ENCODE peak calls at places on chromosomes 7 and 10, in ten cellular contexts. A, B, Y, K, C, Q, I, T, P and G are unnamed samples.

GRCh38 chr10:120514035-120514620 is 57.1 kb downstream of the PLPP4 start:
- DNase-seq in A (no peak), B (peak), Y (no peak), K (peak), C (peak), Q (peak), I (no peak), T (no peak), P (peak), G (no peak)

GRCh38 chr10:79282388-79282787 is 64.9 kb upstream of the PPIF start:
- DNase-seq in A (no peak), B (no peak), Y (no peak), K (no peak), C (no peak), Q (no peak), I (no peak), T (no peak), P (no peak), G (no peak)

GRCh38 chr10:43355749-43356371 is 15.6 kb upstream of the FXYD4 start:
- DNase-seq in A (no peak), B (no peak), Y (no peak), K (no peak), C (no peak), Q (no peak), I (no peak), T (no peak), P (peak), G (peak)

GRCh38 chr10:79321494-79321882 is 25.8 kb upstream of the PPIF start:
- DNase-seq in A (no peak), B (no peak), Y (no peak), K (no peak), C (no peak), Q (no peak), I (no peak), T (no peak), P (no peak), G (no peak)

GRCh38 chr7:55335151-55335550 is 30.0 kb upstream of the LANCL2 start:
- DNase-seq in A (no peak), B (no peak), Y (no peak), K (no peak), C (no peak), Q (no peak), I (no peak), T (no peak), P (no peak), G (no peak)

GRCh38 chr7:139431010-139431409 is 52.5 kb downstream of the KLRG2 start:
- DNase-seq in A (no peak), B (no peak), Y (no peak), K (no peak), C (no peak), Q (no peak), I (no peak), T (no peak), P (no peak), G (no peak)

GRCh38 chr10:129756912-129757861 is 206.9 kb downstream of the EBF3 start:
- DNase-seq in A (no peak), B (peak), Y (no peak), K (peak), C (no peak), Q (peak), I (no peak), T (no peak), P (no peak), G (no peak)

GRCh38 chr7:66099551-66100407 is 14.9 kb upstream of the CRCP start:
- DNase-seq in A (no peak), B (no peak), Y (peak), K (peak), C (peak), Q (peak), I (no peak), T (no peak), P (peak), G (peak)

GRCh38 chr7:52064493-52064892 is 747.9 kb upstream of the COBL start:
- DNase-seq in A (no peak), B (no peak), Y (no peak), K (no peak), C (no peak), Q (no peak), I (no peak), T (no peak), P (no peak), G (no peak)

GRCh38 chr7:80453699-80454340 is 58.0 kb downstream of the GNAT3 start:
- DNase-seq in A (no peak), B (no peak), Y (no peak), K (peak), C (peak), Q (no peak), I (no peak), T (no peak), P (no peak), G (peak)

GRCh38 chr7:44080686-44081265 is 1.6 kb downstream of the POLM start:
- DNase-seq in A (no peak), B (no peak), Y (no peak), K (no peak), C (no peak), Q (no peak), I (no peak), T (no peak), P (no peak), G (no peak)

GRCh38 chr10:51905050-51905449 is 205.7 kb upstream of the CSTF2T start:
- DNase-seq in A (no peak), B (no peak), Y (no peak), K (no peak), C (no peak), Q (no peak), I (no peak), T (no peak), P (no peak), G (no peak)

GRCh38 chr7:137476937-137477336 is 133.4 kb upstream of the PTN start:
- DNase-seq in A (no peak), B (no peak), Y (no peak), K (peak), C (no peak), Q (no peak), I (no peak), T (no peak), P (no peak), G (no peak)

GRCh38 chr7:121459148-121459547 is 63.0 kb upstream of the FAM3C start:
- DNase-seq in A (no peak), B (no peak), Y (no peak), K (no peak), C (no peak), Q (no peak), I (no peak), T (no peak), P (no peak), G (no peak)

GRCh38 chr10:67487906-67488619 is 207.9 kb downstream of the CTNNA3 start:
- DNase-seq in A (no peak), B (no peak), Y (no peak), K (no peak), C (no peak), Q (no peak), I (no peak), T (no peak), P (no peak), G (no peak)

GRCh38 chr7:51040777-51041176 is 258.1 kb upstream of the GRB10 start:
- DNase-seq in A (no peak), B (no peak), Y (no peak), K (no peak), C (no peak), Q (no peak), I (no peak), T (no peak), P (no peak), G (peak)

GRCh38 chr10:129375171-129375570 is 91.9 kb upstream of the MGMT start:
- DNase-seq in A (no peak), B (no peak), Y (no peak), K (no peak), C (no peak), Q (no peak), I (no peak), T (no peak), P (no peak), G (no peak)

GRCh38 chr7:142352543-142352942 is 94.7 kb upstream of the PRSS58 start:
- DNase-seq in A (no peak), B (no peak), Y (no peak), K (no peak), C (no peak), Q (no peak), I (no peak), T (no peak), P (no peak), G (no peak)

GRCh38 chr7:361680-362415 is 71.9 kb downstream of the FOXL3 start:
- DNase-seq in A (no peak), B (no peak), Y (no peak), K (peak), C (no peak), Q (no peak), I (no peak), T (no peak), P (no peak), G (no peak)

GRCh38 chr7:138663741-138664710 is 37.1 kb downstream of the SVOPL start:
- DNase-seq in A (no peak), B (no peak), Y (no peak), K (peak), C (no peak), Q (peak), I (no peak), T (no peak), P (no peak), G (no peak)

GRCh38 chr10:90742189-90742588 is 115.7 kb downstream of the HTR7 start:
- DNase-seq in A (no peak), B (no peak), Y (no peak), K (peak), C (no peak), Q (no peak), I (no peak), T (no peak), P (no peak), G (peak)

GRCh38 chr10:102869290-102870198 is at the start of gene AS3MT:
- DNase-seq in A (no peak), B (peak), Y (no peak), K (no peak), C (no peak), Q (peak), I (no peak), T (no peak), P (peak), G (no peak)

GRCh38 chr7:375491-375821 is 85.5 kb downstream of the FOXL3 start:
- DNase-seq in A (no peak), B (no peak), Y (no peak), K (no peak), C (no peak), Q (peak), I (no peak), T (no peak), P (no peak), G (no peak)

GRCh38 chr10:93471110-93471651 is 11.0 kb downstream of the MYOF start:
- DNase-seq in A (no peak), B (peak), Y (no peak), K (peak), C (no peak), Q (no peak), I (no peak), T (no peak), P (peak), G (peak)

GRCh38 chr7:56291-56913 is 136.0 kb upstream of the FAM20C start:
- DNase-seq in A (no peak), B (no peak), Y (no peak), K (no peak), C (no peak), Q (no peak), I (no peak), T (no peak), P (no peak), G (no peak)

GRCh38 chr7:77199008-77199966 is at the start of gene FGL2:
- DNase-seq in A (peak), B (no peak), Y (no peak), K (peak), C (peak), Q (peak), I (no peak), T (no peak), P (peak), G (peak)

GRCh38 chr10:69800109-69800508 is 1.6 kb upstream of the COL13A1 start:
- DNase-seq in A (no peak), B (peak), Y (no peak), K (peak), C (peak), Q (peak), I (no peak), T (no peak), P (peak), G (peak)

GRCh38 chr7:34371922-34372321 is 286.1 kb upstream of the NPSR1 start:
- DNase-seq in A (no peak), B (no peak), Y (no peak), K (no peak), C (no peak), Q (no peak), I (no peak), T (no peak), P (no peak), G (no peak)

GRCh38 chr7:29300649-29301048 is 106.1 kb downstream of the CHN2 start:
- DNase-seq in A (no peak), B (no peak), Y (no peak), K (peak), C (no peak), Q (no peak), I (no peak), T (no peak), P (no peak), G (no peak)

GRCh38 chr10:104591451-104591850 is 49.6 kb upstream of the SORCS3 start:
- DNase-seq in A (no peak), B (no peak), Y (no peak), K (no peak), C (no peak), Q (no peak), I (no peak), T (no peak), P (no peak), G (no peak)

GRCh38 chr7:108613147-108613948 is 43.7 kb downstream of the DNAJB9 start:
- DNase-seq in A (no peak), B (no peak), Y (no peak), K (peak), C (peak), Q (no peak), I (no peak), T (no peak), P (peak), G (peak)

GRCh38 chr10:921471-922414 is 9.8 kb downstream of the LARP4B start:
- DNase-seq in A (no peak), B (no peak), Y (no peak), K (peak), C (no peak), Q (no peak), I (no peak), T (no peak), P (no peak), G (peak)

GRCh38 chr7:80900583-80901576 is 18.0 kb downstream of the SEMA3C start:
- DNase-seq in A (no peak), B (no peak), Y (no peak), K (peak), C (no peak), Q (no peak), I (no peak), T (no peak), P (no peak), G (peak)

GRCh38 chr7:128166603-128167315 is 74.3 kb upstream of the LEP start:
- DNase-seq in A (no peak), B (no peak), Y (no peak), K (peak), C (no peak), Q (peak), I (no peak), T (no peak), P (no peak), G (no peak)

GRCh38 chr7:4965295-4966022 is 6.5 kb upstream of the MMD2 start:
- DNase-seq in A (no peak), B (no peak), Y (no peak), K (no peak), C (no peak), Q (no peak), I (no peak), T (no peak), P (no peak), G (no peak)